ENCODE peak calls at places on chromosomes 4 and X, in seven cellular contexts. P is lower lobe of right lung; D is DMS153; A is activated T-helper 1 cell treated with Interleukin-2 at 50 U/mL for 16 hours; W is activated CD4-positive, alpha-beta T cell treated with anti-CD3 and anti-CD28 coated beads, Interleukin-2, amount 10 ng/mL, durations not matched to agents 7 days and 5 days; Q is memory B cell; M is AG09319. Y is an unnamed sample.

GRCh38 chr4:37561196-37561802 is 124.9 kb downstream of the RELL1 start:
- DNase-seq in P (no peak), D (no peak), A (no peak), W (no peak), Q (no peak), M (no peak), Y (no peak)

GRCh38 chr4:172953896-172954568 is 214.6 kb upstream of the GALNT7 start:
- DNase-seq in P (no peak), D (no peak), A (no peak), W (no peak), Q (no peak), M (no peak), Y (no peak)

GRCh38 chr4:33780952-33781655 is 2463.2 kb downstream of the ARAP2 start:
- DNase-seq in P (no peak), D (no peak), A (no peak), W (no peak), Q (no peak), M (no peak), Y (no peak)

GRCh38 chrX:17377047-17377692 is 2.2 kb downstream of the NHS start:
- DNase-seq in P (no peak), D (peak), A (no peak), W (no peak), Q (no peak), M (no peak), Y (peak)

GRCh38 chr4:183200453-183200852 is 101.4 kb downstream of the WWC2 start:
- DNase-seq in P (peak), D (no peak), A (no peak), W (no peak), Q (no peak), M (peak), Y (no peak)

GRCh38 chr4:5893013-5893580 is at the start of gene CRMP1:
- DNase-seq in P (no peak), D (no peak), A (no peak), W (no peak), Q (no peak), M (no peak), Y (peak)

GRCh38 chrX:40380649-40381488 is 199.9 kb upstream of the ATP6AP2 start:
- DNase-seq in P (peak), D (no peak), A (no peak), W (no peak), Q (no peak), M (no peak), Y (no peak)

GRCh38 chr4:38860788-38861424 is 4.3 kb upstream of the TLR6 start:
- DNase-seq in P (peak), D (no peak), A (peak), W (peak), Q (peak), M (no peak), Y (peak)

GRCh38 chr4:111268769-111269414 is 646.0 kb upstream of the PITX2 start:
- DNase-seq in P (no peak), D (no peak), A (no peak), W (no peak), Q (no peak), M (peak), Y (no peak)

GRCh38 chr4:150782921-150783320 is 201.0 kb downstream of the MAB21L2 start:
- DNase-seq in P (no peak), D (no peak), A (no peak), W (no peak), Q (no peak), M (no peak), Y (no peak)

GRCh38 chrX:29490606-29491005 is 724.8 kb upstream of the MAGEB2 start:
- DNase-seq in P (no peak), D (no peak), A (no peak), W (no peak), Q (no peak), M (no peak), Y (no peak)

GRCh38 chr4:31193516-31193915 is 473.3 kb downstream of the PCDH7 start:
- DNase-seq in P (no peak), D (peak), A (no peak), W (no peak), Q (no peak), M (no peak), Y (no peak)

GRCh38 chrX:8424941-8425340 is 39.7 kb upstream of the VCX3B start:
- DNase-seq in P (no peak), D (peak), A (no peak), W (no peak), Q (no peak), M (no peak), Y (no peak)

GRCh38 chr4:2721586-2721985 is 34.5 kb downstream of the TNIP2 start:
- DNase-seq in P (no peak), D (no peak), A (no peak), W (no peak), Q (no peak), M (no peak), Y (no peak)

GRCh38 chr4:146342600-146343192 is 128.4 kb downstream of the REELD1 start:
- DNase-seq in P (no peak), D (no peak), A (no peak), W (peak), Q (peak), M (no peak), Y (no peak)

GRCh38 chr4:101787917-101788316 is 2.6 kb upstream of the BANK1 start:
- DNase-seq in P (no peak), D (no peak), A (no peak), W (no peak), Q (no peak), M (no peak), Y (no peak)

GRCh38 chr4:26717332-26717731 is 133.4 kb downstream of the TBC1D19 start:
- DNase-seq in P (no peak), D (no peak), A (no peak), W (no peak), Q (no peak), M (peak), Y (no peak)

GRCh38 chrX:26558719-26559386 is 342.9 kb downstream of the MAGEB5 start:
- DNase-seq in P (no peak), D (no peak), A (no peak), W (no peak), Q (no peak), M (no peak), Y (no peak)

GRCh38 chr4:89263265-89263664 is 44.3 kb downstream of the GPRIN3 start:
- DNase-seq in P (no peak), D (no peak), A (no peak), W (no peak), Q (no peak), M (no peak), Y (no peak)

GRCh38 chrX:39158801-39159657 is 357.8 kb downstream of the MID1IP1 start:
- DNase-seq in P (peak), D (peak), A (no peak), W (no peak), Q (no peak), M (no peak), Y (no peak)

GRCh38 chr4:173777921-173778320 is 247.9 kb upstream of the HAND2 start:
- DNase-seq in P (no peak), D (no peak), A (no peak), W (no peak), Q (no peak), M (no peak), Y (no peak)

GRCh38 chr4:108192056-108192455 is 23.3 kb upstream of the LEF1 start:
- DNase-seq in P (no peak), D (peak), A (no peak), W (no peak), Q (no peak), M (no peak), Y (no peak)

GRCh38 chr4:94665500-94666398 is 92.0 kb upstream of the BMPR1B start:
- DNase-seq in P (no peak), D (no peak), A (no peak), W (no peak), Q (no peak), M (no peak), Y (no peak)

GRCh38 chr4:113574636-113575103 is 186.9 kb downstream of the CAMK2D start:
- DNase-seq in P (no peak), D (no peak), A (no peak), W (no peak), Q (no peak), M (no peak), Y (no peak)

GRCh38 chrX:103883533-103883932 is 51.5 kb upstream of the RAB9B start:
- DNase-seq in P (no peak), D (no peak), A (no peak), W (no peak), Q (no peak), M (no peak), Y (no peak)

GRCh38 chrX:1592863-1593201 is 1.4 kb downstream of the AKAP17A start:
- DNase-seq in P (no peak), D (no peak), A (no peak), W (peak), Q (no peak), M (no peak), Y (no peak)

GRCh38 chrX:103806862-103807474 is 25.1 kb downstream of the RAB9B start:
- DNase-seq in P (no peak), D (no peak), A (no peak), W (no peak), Q (no peak), M (no peak), Y (no peak)

GRCh38 chr4:37631551-37631950 is 54.6 kb downstream of the RELL1 start:
- DNase-seq in P (no peak), D (no peak), A (no peak), W (no peak), Q (no peak), M (no peak), Y (no peak)

GRCh38 chrX:44234541-44234940 is 108.9 kb downstream of the EFHC2 start:
- DNase-seq in P (no peak), D (no peak), A (no peak), W (no peak), Q (no peak), M (no peak), Y (no peak)